ENCODE peak calls at places on chromosomes 2 and 18, in ten cellular contexts. One of them, this sample, is unnamed.

GRCh38 chr18:4208408-4208807 is 246.7 kb downstream of the DLGAP1 start:
- DNase-seq in substantia nigra: no peak
- DNase-seq in amygdala: no peak
- DNase-seq in hippocampal formation: no peak
- DNase-seq in germinal center: no peak
- DNase-seq in stimulated activated CD8-positive, alpha-beta memory T cell treated with anti-CD3 and anti-CD28 coated beads, Interleukin-4, amount 100 ng/mL, for 1 hour: no peak
- DNase-seq in heart right ventricle: no peak
- DNase-seq in activated CD4-positive, alpha-beta T cell treated with anti-CD3 and anti-CD28 coated beads, Interleukin-2, amount 10 ng/mL, durations not matched to agents 7 days and 5 days: no peak
- DNase-seq in H9: no peak
- DNase-seq in stimulated activated CD4-positive, alpha-beta T cell treated with anti-CD3 and anti-CD28 coated beads, Interleukin-15, amount 100 ng/mL, for 24 hours: no peak
- DNase-seq in this sample: no peak

GRCh38 chr2:238636269-238637073 is 209.7 kb downstream of the ASB1 start:
- DNase-seq in substantia nigra: no peak
- DNase-seq in amygdala: no peak
- DNase-seq in hippocampal formation: no peak
- DNase-seq in germinal center: no peak
- DNase-seq in stimulated activated CD8-positive, alpha-beta memory T cell treated with anti-CD3 and anti-CD28 coated beads, Interleukin-4, amount 100 ng/mL, for 1 hour: no peak
- DNase-seq in heart right ventricle: no peak
- DNase-seq in activated CD4-positive, alpha-beta T cell treated with anti-CD3 and anti-CD28 coated beads, Interleukin-2, amount 10 ng/mL, durations not matched to agents 7 days and 5 days: no peak
- DNase-seq in H9: no peak
- DNase-seq in stimulated activated CD4-positive, alpha-beta T cell treated with anti-CD3 and anti-CD28 coated beads, Interleukin-15, amount 100 ng/mL, for 24 hours: no peak
- DNase-seq in this sample: no peak

GRCh38 chr2:239815638-239816035 is 209.5 kb downstream of the NDUFA10 start:
- DNase-seq in substantia nigra: no peak
- DNase-seq in amygdala: no peak
- DNase-seq in hippocampal formation: no peak
- DNase-seq in germinal center: no peak
- DNase-seq in stimulated activated CD8-positive, alpha-beta memory T cell treated with anti-CD3 and anti-CD28 coated beads, Interleukin-4, amount 100 ng/mL, for 1 hour: no peak
- DNase-seq in heart right ventricle: no peak
- DNase-seq in activated CD4-positive, alpha-beta T cell treated with anti-CD3 and anti-CD28 coated beads, Interleukin-2, amount 10 ng/mL, durations not matched to agents 7 days and 5 days: no peak
- DNase-seq in H9: no peak
- DNase-seq in stimulated activated CD4-positive, alpha-beta T cell treated with anti-CD3 and anti-CD28 coated beads, Interleukin-15, amount 100 ng/mL, for 24 hours: no peak
- DNase-seq in this sample: no peak

GRCh38 chr2:99085400-99085799 is 56.1 kb upstream of the C2orf15 start:
- DNase-seq in substantia nigra: no peak
- DNase-seq in amygdala: no peak
- DNase-seq in hippocampal formation: no peak
- DNase-seq in germinal center: no peak
- DNase-seq in stimulated activated CD8-positive, alpha-beta memory T cell treated with anti-CD3 and anti-CD28 coated beads, Interleukin-4, amount 100 ng/mL, for 1 hour: no peak
- DNase-seq in heart right ventricle: no peak
- DNase-seq in activated CD4-positive, alpha-beta T cell treated with anti-CD3 and anti-CD28 coated beads, Interleukin-2, amount 10 ng/mL, durations not matched to agents 7 days and 5 days: peak; percentile 20
- DNase-seq in H9: peak; percentile 31
- DNase-seq in stimulated activated CD4-positive, alpha-beta T cell treated with anti-CD3 and anti-CD28 coated beads, Interleukin-15, amount 100 ng/mL, for 24 hours: peak; percentile 19
- DNase-seq in this sample: no peak

GRCh38 chr2:240442891-240443715 is 7.6 kb downstream of the GPC1 start:
- DNase-seq in substantia nigra: no peak
- DNase-seq in amygdala: no peak
- DNase-seq in hippocampal formation: no peak
- DNase-seq in germinal center: no peak
- DNase-seq in stimulated activated CD8-positive, alpha-beta memory T cell treated with anti-CD3 and anti-CD28 coated beads, Interleukin-4, amount 100 ng/mL, for 1 hour: no peak
- DNase-seq in heart right ventricle: no peak
- DNase-seq in activated CD4-positive, alpha-beta T cell treated with anti-CD3 and anti-CD28 coated beads, Interleukin-2, amount 10 ng/mL, durations not matched to agents 7 days and 5 days: no peak
- DNase-seq in H9: no peak
- DNase-seq in stimulated activated CD4-positive, alpha-beta T cell treated with anti-CD3 and anti-CD28 coated beads, Interleukin-15, amount 100 ng/mL, for 24 hours: no peak
- DNase-seq in this sample: no peak

GRCh38 chr2:189393440-189394111 is 47.7 kb upstream of the WDR75 start:
- DNase-seq in substantia nigra: no peak
- DNase-seq in amygdala: no peak
- DNase-seq in hippocampal formation: no peak
- DNase-seq in germinal center: no peak
- DNase-seq in stimulated activated CD8-positive, alpha-beta memory T cell treated with anti-CD3 and anti-CD28 coated beads, Interleukin-4, amount 100 ng/mL, for 1 hour: no peak
- DNase-seq in heart right ventricle: no peak
- DNase-seq in activated CD4-positive, alpha-beta T cell treated with anti-CD3 and anti-CD28 coated beads, Interleukin-2, amount 10 ng/mL, durations not matched to agents 7 days and 5 days: no peak
- DNase-seq in H9: no peak
- DNase-seq in stimulated activated CD4-positive, alpha-beta T cell treated with anti-CD3 and anti-CD28 coated beads, Interleukin-15, amount 100 ng/mL, for 24 hours: no peak
- DNase-seq in this sample: no peak

GRCh38 chr2:217367464-217367863 is 507.6 kb upstream of the TNP1 start:
- DNase-seq in substantia nigra: no peak
- DNase-seq in amygdala: no peak
- DNase-seq in hippocampal formation: no peak
- DNase-seq in germinal center: no peak
- DNase-seq in stimulated activated CD8-positive, alpha-beta memory T cell treated with anti-CD3 and anti-CD28 coated beads, Interleukin-4, amount 100 ng/mL, for 1 hour: no peak
- DNase-seq in heart right ventricle: no peak
- DNase-seq in activated CD4-positive, alpha-beta T cell treated with anti-CD3 and anti-CD28 coated beads, Interleukin-2, amount 10 ng/mL, durations not matched to agents 7 days and 5 days: no peak
- DNase-seq in H9: no peak
- DNase-seq in stimulated activated CD4-positive, alpha-beta T cell treated with anti-CD3 and anti-CD28 coated beads, Interleukin-15, amount 100 ng/mL, for 24 hours: no peak
- DNase-seq in this sample: no peak

GRCh38 chr18:76447268-76447890 is 47.7 kb downstream of the ZNF516 start:
- DNase-seq in substantia nigra: no peak
- DNase-seq in amygdala: no peak
- DNase-seq in hippocampal formation: no peak
- DNase-seq in germinal center: no peak
- DNase-seq in stimulated activated CD8-positive, alpha-beta memory T cell treated with anti-CD3 and anti-CD28 coated beads, Interleukin-4, amount 100 ng/mL, for 1 hour: no peak
- DNase-seq in heart right ventricle: no peak
- DNase-seq in activated CD4-positive, alpha-beta T cell treated with anti-CD3 and anti-CD28 coated beads, Interleukin-2, amount 10 ng/mL, durations not matched to agents 7 days and 5 days: no peak
- DNase-seq in H9: no peak
- DNase-seq in stimulated activated CD4-positive, alpha-beta T cell treated with anti-CD3 and anti-CD28 coated beads, Interleukin-15, amount 100 ng/mL, for 24 hours: no peak
- DNase-seq in this sample: no peak

GRCh38 chr18:5417342-5417741 is 121.8 kb upstream of the ZBTB14 start:
- DNase-seq in substantia nigra: peak; percentile 62
- DNase-seq in amygdala: no peak
- DNase-seq in hippocampal formation: peak; percentile 42
- DNase-seq in germinal center: no peak
- DNase-seq in stimulated activated CD8-positive, alpha-beta memory T cell treated with anti-CD3 and anti-CD28 coated beads, Interleukin-4, amount 100 ng/mL, for 1 hour: no peak
- DNase-seq in heart right ventricle: peak; percentile 44
- DNase-seq in activated CD4-positive, alpha-beta T cell treated with anti-CD3 and anti-CD28 coated beads, Interleukin-2, amount 10 ng/mL, durations not matched to agents 7 days and 5 days: no peak
- DNase-seq in H9: no peak
- DNase-seq in stimulated activated CD4-positive, alpha-beta T cell treated with anti-CD3 and anti-CD28 coated beads, Interleukin-15, amount 100 ng/mL, for 24 hours: no peak
- DNase-seq in this sample: no peak

GRCh38 chr18:42641996-42642395 is 473.5 kb downstream of the RIT2 start:
- DNase-seq in substantia nigra: no peak
- DNase-seq in amygdala: no peak
- DNase-seq in hippocampal formation: peak; percentile 6
- DNase-seq in germinal center: no peak
- DNase-seq in stimulated activated CD8-positive, alpha-beta memory T cell treated with anti-CD3 and anti-CD28 coated beads, Interleukin-4, amount 100 ng/mL, for 1 hour: no peak
- DNase-seq in heart right ventricle: no peak
- DNase-seq in activated CD4-positive, alpha-beta T cell treated with anti-CD3 and anti-CD28 coated beads, Interleukin-2, amount 10 ng/mL, durations not matched to agents 7 days and 5 days: no peak
- DNase-seq in H9: no peak
- DNase-seq in stimulated activated CD4-positive, alpha-beta T cell treated with anti-CD3 and anti-CD28 coated beads, Interleukin-15, amount 100 ng/mL, for 24 hours: no peak
- DNase-seq in this sample: no peak

GRCh38 chr2:152585830-152586484 is 131.3 kb downstream of the PRPF40A start:
- DNase-seq in substantia nigra: no peak
- DNase-seq in amygdala: no peak
- DNase-seq in hippocampal formation: no peak
- DNase-seq in germinal center: no peak
- DNase-seq in stimulated activated CD8-positive, alpha-beta memory T cell treated with anti-CD3 and anti-CD28 coated beads, Interleukin-4, amount 100 ng/mL, for 1 hour: no peak
- DNase-seq in heart right ventricle: no peak
- DNase-seq in activated CD4-positive, alpha-beta T cell treated with anti-CD3 and anti-CD28 coated beads, Interleukin-2, amount 10 ng/mL, durations not matched to agents 7 days and 5 days: no peak
- DNase-seq in H9: no peak
- DNase-seq in stimulated activated CD4-positive, alpha-beta T cell treated with anti-CD3 and anti-CD28 coated beads, Interleukin-15, amount 100 ng/mL, for 24 hours: no peak
- DNase-seq in this sample: no peak

GRCh38 chr2:178282075-178282474 is 87.8 kb downstream of the OSBPL6 start:
- DNase-seq in substantia nigra: no peak
- DNase-seq in amygdala: no peak
- DNase-seq in hippocampal formation: no peak
- DNase-seq in germinal center: no peak
- DNase-seq in stimulated activated CD8-positive, alpha-beta memory T cell treated with anti-CD3 and anti-CD28 coated beads, Interleukin-4, amount 100 ng/mL, for 1 hour: no peak
- DNase-seq in heart right ventricle: no peak
- DNase-seq in activated CD4-positive, alpha-beta T cell treated with anti-CD3 and anti-CD28 coated beads, Interleukin-2, amount 10 ng/mL, durations not matched to agents 7 days and 5 days: no peak
- DNase-seq in H9: peak; percentile 36
- DNase-seq in stimulated activated CD4-positive, alpha-beta T cell treated with anti-CD3 and anti-CD28 coated beads, Interleukin-15, amount 100 ng/mL, for 24 hours: no peak
- DNase-seq in this sample: no peak

GRCh38 chr2:188598551-188598950 is 306.9 kb downstream of the GULP1 start:
- DNase-seq in substantia nigra: no peak
- DNase-seq in amygdala: no peak
- DNase-seq in hippocampal formation: no peak
- DNase-seq in germinal center: no peak
- DNase-seq in stimulated activated CD8-positive, alpha-beta memory T cell treated with anti-CD3 and anti-CD28 coated beads, Interleukin-4, amount 100 ng/mL, for 1 hour: no peak
- DNase-seq in heart right ventricle: peak; percentile 42
- DNase-seq in activated CD4-positive, alpha-beta T cell treated with anti-CD3 and anti-CD28 coated beads, Interleukin-2, amount 10 ng/mL, durations not matched to agents 7 days and 5 days: no peak
- DNase-seq in H9: no peak
- DNase-seq in stimulated activated CD4-positive, alpha-beta T cell treated with anti-CD3 and anti-CD28 coated beads, Interleukin-15, amount 100 ng/mL, for 24 hours: no peak
- DNase-seq in this sample: no peak

This sample was measured in central memory CD8-positive, alpha-beta T cell.